ENCODE peak calls at places on chromosomes 5 and 9, in five cellular contexts. Z, D, G, V and I are unnamed samples.

GRCh38 chr5:72917371-72917776 is 38.5 kb upstream of the FCHO2 start:
- DNase-seq in V (no peak), Z (no peak), D (no peak), G (no peak), I (no peak)

GRCh38 chr9:133374612-133375115 is 1.2 kb downstream of the SURF4 start:
- DNase-seq in D (peak; percentile 38), Z (no peak), V (no peak), G (peak; percentile 30), I (no peak)

GRCh38 chr5:134511796-134512660 is 13.4 kb upstream of the JADE2 start:
- DNase-seq in Z (peak; percentile 97), D (no peak), G (peak; percentile 35), V (no peak), I (peak; percentile 62)

GRCh38 chr9:130137870-130138653 is 34.1 kb upstream of the NCS1 start:
- DNase-seq in Z (peak; percentile 75), D (no peak), G (peak; percentile 97), V (no peak), I (peak; percentile 45)

GRCh38 chr9:90107021-90107771 is 502.4 kb downstream of the GADD45G start:
- DNase-seq in Z (no peak), G (peak; percentile 52), V (no peak), D (no peak), I (peak; percentile 69)

GRCh38 chr9:1458503-1458902 is 408.3 kb downstream of the DMRT2 start:
- DNase-seq in D (no peak), G (peak; percentile 80), Z (no peak), V (peak; percentile 71), I (peak; percentile 15)

GRCh38 chr9:92954078-92954861 is 6.9 kb downstream of the FGD3 start:
- DNase-seq in V (no peak), D (peak; percentile 87), Z (no peak), G (peak; percentile 89), I (peak; percentile 20)

GRCh38 chr9:2610985-2611384 is 10.6 kb upstream of the VLDLR start:
- DNase-seq in V (no peak), G (no peak), Z (no peak), D (no peak), I (no peak)

GRCh38 chr5:141409598-141410306 is 1.9 kb downstream of the PCDHGB6 start:
- DNase-seq in D (no peak), Z (no peak), V (no peak), G (no peak), I (no peak)
- H3K9me3 ChIP-seq in D (no peaks in the 10 kb centered on the region), Z (peaks cover 3% of the 10 kb centered on the region), V (peaks cover 83% of the 10 kb centered on the region), G (peaks cover 47% of the 10 kb centered on the region), I (no peaks in the 10 kb centered on the region)

GRCh38 chr9:124045830-124046177 is 34.2 kb downstream of the LHX2 start:
- DNase-seq in G (no peak), Z (no peak), D (no peak), V (no peak), I (no peak)
- H3K4me3 ChIP-seq in G (no peak overlapping the region), Z (no peak overlapping the region), D (no peak overlapping the region), V (peak overlapping the region; percentile 26), I (no peak overlapping the region)

GRCh38 chr5:3024976-3025375 is 273.5 kb upstream of the IRX2 start:
- DNase-seq in G (no peak), V (no peak), Z (no peak), D (no peak), I (no peak)
- H3K9me3 ChIP-seq in G (peaks cover 4% of the 10 kb centered on the region), V (peaks cover 36% of the 10 kb centered on the region), Z (peaks cover 2% of the 10 kb centered on the region), D (no peaks in the 10 kb centered on the region), I (no peaks in the 10 kb centered on the region)

GRCh38 chr5:132775439-132776076 is 1.5 kb downstream of the SEPTIN8 start:
- DNase-seq in G (peak; percentile 15), D (no peak), Z (no peak), V (no peak), I (no peak)
- H3K4me3 ChIP-seq in G (peak overlapping the region; percentile 70), D (no peak overlapping the region), Z (peak overlapping the region; percentile 76), V (peak overlapping the region; percentile 74), I (peak overlapping the region; percentile 66)

GRCh38 chr5:12413585-12413984 is 509.3 kb upstream of the CTNND2 start:
- DNase-seq in Z (peak; percentile 44), G (no peak), D (no peak), V (no peak), I (no peak)

GRCh38 chr5:12413075-12413474 is 508.8 kb upstream of the CTNND2 start:
- DNase-seq in D (no peak), Z (no peak), G (no peak), V (no peak), I (no peak)

DNA sequence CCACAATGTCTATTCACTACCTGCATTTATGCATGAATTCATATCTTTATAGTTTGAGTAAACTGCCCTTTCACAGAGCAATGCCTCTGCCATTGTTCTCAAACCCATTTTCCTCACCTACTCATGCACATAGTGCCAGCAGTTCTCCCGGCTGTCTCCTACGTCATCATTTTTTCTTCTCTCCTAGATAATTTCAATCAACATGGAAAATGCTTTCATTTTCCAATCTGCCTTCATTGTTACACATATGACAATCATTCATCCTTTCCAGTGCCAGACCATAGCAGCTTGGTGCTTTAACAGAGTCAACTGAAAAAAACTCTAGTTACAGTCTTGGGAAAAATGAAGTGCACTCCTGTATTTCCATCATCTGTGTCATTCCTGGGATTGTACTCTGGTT is 514.8 kb upstream of the CTNND2 start:
- DNase-seq in D (no peak), G (no peak), V (no peak), Z (no peak), I (no peak)
- H3K9me3 ChIP-seq in D (no peaks in the 10 kb centered on the region), G (no peaks in the 10 kb centered on the region), V (peaks cover 30% of the 10 kb centered on the region), Z (no peaks in the 10 kb centered on the region), I (no peaks in the 10 kb centered on the region)

DNA sequence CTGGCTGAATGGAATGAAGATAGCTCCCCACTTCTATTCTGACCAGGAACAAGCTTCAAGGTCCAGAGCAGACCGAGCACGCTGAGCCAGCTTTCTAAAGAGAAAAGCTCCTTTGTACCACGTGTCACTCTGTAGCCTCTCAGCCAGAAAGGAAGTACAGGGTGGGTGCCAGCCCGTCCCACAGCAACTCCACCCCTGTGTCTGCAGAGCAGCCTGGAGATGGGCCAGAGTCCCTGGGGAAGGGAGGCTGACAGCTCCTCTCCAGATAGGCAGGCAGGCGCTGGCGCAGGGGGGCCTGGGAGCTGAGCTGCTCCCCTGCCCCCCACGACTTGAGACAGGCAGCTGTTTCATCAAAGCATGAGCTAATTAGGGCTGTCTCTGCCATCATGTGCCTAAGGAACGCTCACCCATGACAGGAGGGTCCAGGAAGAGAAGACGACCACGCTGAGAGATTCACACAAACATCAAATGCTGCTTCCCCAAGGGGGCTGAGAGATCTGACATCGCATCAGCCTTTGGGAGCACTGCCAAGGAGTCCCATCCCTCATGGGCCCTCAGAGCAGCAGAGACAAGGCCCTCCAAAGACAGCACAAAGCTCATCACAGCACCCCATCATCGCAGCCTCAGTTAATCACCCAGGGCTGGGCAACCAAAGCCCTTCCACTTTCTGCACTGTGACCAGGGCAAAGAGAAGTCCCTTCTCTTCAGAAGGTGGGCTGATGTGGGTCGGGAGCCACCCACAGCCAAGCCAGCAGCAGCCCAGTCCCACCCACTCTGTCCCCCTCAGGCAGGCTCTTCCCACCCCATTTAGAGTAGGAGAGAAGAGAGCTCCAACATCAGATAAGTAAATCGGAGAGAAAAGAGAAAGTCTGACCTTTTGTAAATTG is 78.5 kb upstream of the LRRTM2 start:
- DNase-seq in Z (peak; percentile 87), D (peak; percentile 8), V (peak; percentile 94), G (no peak), I (peak; percentile 81)
- H3K4me3 ChIP-seq in Z (no peak overlapping the region), D (no peak overlapping the region), V (no peak overlapping the region), G (no peak overlapping the region), I (no peak overlapping the region)

GRCh38 chr5:162638849-162639248 is 571.3 kb downstream of the GABRG2 start:
- DNase-seq in D (no peak), G (no peak), Z (no peak), V (no peak), I (no peak)
- H3K9me3 ChIP-seq in D (no peaks in the 10 kb centered on the region), G (peaks cover 9% of the 10 kb centered on the region), Z (peaks cover 1% of the 10 kb centered on the region), V (no peaks in the 10 kb centered on the region), I (no peaks in the 10 kb centered on the region)